ENCODE peak calls at places on chromosomes 7 and 10, in five cellular contexts. V is A673; F is AG09309; C is CD8-positive, alpha-beta memory T cell; P is heart right ventricle. S is an unnamed sample.

GRCh38 chr10:60853672-60854071 is 75.4 kb downstream of the CDK1 start:
- DNase-seq in V (no peak), F (no peak), C (no peak), P (no peak), S (no peak)

GRCh38 chr10:118543714-118544400 is 51.6 kb downstream of the PRLHR start:
- DNase-seq in F (no peak), P (no peak), V (peak), C (peak), S (peak)

GRCh38 chr10:106424076-106424475 is 740.4 kb downstream of the SORCS1 start:
- DNase-seq in C (no peak), P (no peak), F (no peak), V (peak), S (no peak)

GRCh38 chr10:29861811-29862505 is 197.4 kb downstream of the JCAD start:
- DNase-seq in V (no peak), C (no peak), P (no peak), F (peak), S (no peak)

GRCh38 chr7:117157121-117157870 is 165.6 kb downstream of the WNT2 start:
- DNase-seq in V (peak), C (no peak), P (peak), F (peak), S (no peak)

GRCh38 chr7:4634166-4634565 is 47.9 kb upstream of the FOXK1 start:
- DNase-seq in P (no peak), V (no peak), C (no peak), F (no peak), S (no peak)

GRCh38 chr10:32317795-32318194 is 29.2 kb downstream of the EPC1 start:
- DNase-seq in C (no peak), V (peak), P (no peak), F (no peak), S (no peak)

GRCh38 chr10:6588082-6588481 is 8.0 kb upstream of the PRKCQ start:
- DNase-seq in P (no peak), V (no peak), C (no peak), F (no peak), S (no peak)

GRCh38 chr10:111039522-111039921 is 37.3 kb upstream of the ADRA2A start:
- DNase-seq in V (no peak), F (no peak), C (no peak), P (no peak), S (no peak)

GRCh38 chr7:30389793-30390192 is 88.8 kb downstream of the NOD1 start:
- DNase-seq in F (no peak), V (no peak), P (no peak), C (no peak), S (no peak)

GRCh38 chr7:136956671-136957070 is 88.2 kb downstream of the CHRM2 start:
- DNase-seq in V (peak), P (no peak), C (no peak), F (no peak), S (no peak)

GRCh38 chr10:99654791-99655190 is 4.5 kb upstream of the ENTPD7 start:
- DNase-seq in V (no peak), C (no peak), P (no peak), F (no peak), S (no peak)

GRCh38 chr7:91169819-91170218 is 94.4 kb upstream of the FZD1 start:
- DNase-seq in P (no peak), F (no peak), V (no peak), C (no peak), S (no peak)

GRCh38 chr7:128715079-128715478 is 24.1 kb upstream of the CALU start:
- DNase-seq in F (no peak), P (no peak), C (no peak), V (no peak), S (no peak)

DNA sequence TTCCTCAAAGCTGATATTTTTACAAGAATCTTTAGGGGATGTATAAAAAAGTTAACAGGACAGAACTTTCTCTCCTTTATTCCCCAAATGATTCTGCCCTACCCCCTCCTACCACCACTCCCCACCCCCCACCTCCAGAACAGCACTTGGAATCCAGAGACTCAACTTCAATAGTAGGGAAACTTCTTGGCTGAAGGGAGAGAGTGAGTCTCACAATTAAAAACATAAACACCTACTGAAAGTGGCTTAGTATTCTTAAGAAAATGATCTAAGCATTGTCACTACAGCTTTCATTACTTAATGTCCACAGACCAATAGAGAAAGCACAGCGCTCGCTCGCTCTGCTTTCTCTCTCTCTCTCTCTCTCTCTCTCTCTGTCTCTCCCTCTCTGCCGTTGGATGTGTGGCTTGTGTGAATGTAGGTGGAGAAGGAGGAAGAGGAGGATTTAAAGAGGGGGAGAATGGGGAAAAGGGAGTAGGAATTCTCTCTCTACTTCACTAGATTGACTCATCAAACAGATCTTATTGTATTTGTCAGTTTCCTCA is 1.5 kb upstream of the SEMA3A start:
- DNase-seq in V (no peak), C (no peak), P (no peak), F (no peak), S (no peak)
- H3K4me3 ChIP-seq in V (peak), C (no peak), P (peak), F (peak), S (no peak)

DNA sequence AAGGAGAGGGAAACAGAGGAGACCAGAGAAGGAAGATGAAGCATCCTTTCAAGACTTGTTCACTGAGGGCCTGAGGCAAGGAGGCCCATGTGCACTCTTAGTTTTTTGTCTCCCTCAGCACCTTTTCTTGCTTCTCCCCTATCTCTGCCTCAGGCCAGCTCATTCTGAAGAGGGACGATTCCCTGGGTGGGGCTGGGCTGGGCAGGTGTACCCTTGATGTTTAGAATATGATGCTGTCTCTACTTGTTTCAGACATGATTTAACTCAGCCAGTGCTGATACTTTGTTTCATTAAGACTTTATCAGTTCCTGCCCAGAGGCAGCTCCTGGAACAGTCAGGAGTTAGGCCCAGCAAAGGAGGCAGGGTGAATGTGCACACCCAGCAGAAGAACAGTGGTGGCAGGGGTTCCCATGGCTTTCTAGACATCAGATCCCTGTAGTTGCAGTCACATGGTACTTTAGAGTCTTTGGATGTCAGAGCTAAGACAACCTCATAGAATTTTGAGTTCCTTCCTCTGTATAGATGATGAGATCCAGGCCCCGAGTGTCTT is 3.4 kb downstream of the PRXL2A start:
- DNase-seq in C (no peak), V (no peak), F (no peak), P (no peak), S (no peak)
- H3K4me3 ChIP-seq in C (no peak), V (no peak), F (no peak), P (no peak), S (no peak)

GRCh38 chr7:150745868-150746267 is 8.7 kb downstream of the GIMAP5 start:
- DNase-seq in P (no peak), C (no peak), F (no peak), V (no peak), S (no peak)

GRCh38 chr7:150742286-150742968 is 5.2 kb downstream of the GIMAP5 start:
- DNase-seq in V (no peak), P (no peak), C (no peak), F (no peak), S (no peak)

GRCh38 chr7:150744041-150744656 is 6.9 kb downstream of the GIMAP5 start:
- DNase-seq in C (no peak), V (no peak), P (no peak), F (no peak), S (no peak)

GRCh38 chr7:150746931-150747330 is 9.7 kb downstream of the GIMAP5 start:
- DNase-seq in F (no peak), P (no peak), C (no peak), V (no peak), S (no peak)

DNA sequence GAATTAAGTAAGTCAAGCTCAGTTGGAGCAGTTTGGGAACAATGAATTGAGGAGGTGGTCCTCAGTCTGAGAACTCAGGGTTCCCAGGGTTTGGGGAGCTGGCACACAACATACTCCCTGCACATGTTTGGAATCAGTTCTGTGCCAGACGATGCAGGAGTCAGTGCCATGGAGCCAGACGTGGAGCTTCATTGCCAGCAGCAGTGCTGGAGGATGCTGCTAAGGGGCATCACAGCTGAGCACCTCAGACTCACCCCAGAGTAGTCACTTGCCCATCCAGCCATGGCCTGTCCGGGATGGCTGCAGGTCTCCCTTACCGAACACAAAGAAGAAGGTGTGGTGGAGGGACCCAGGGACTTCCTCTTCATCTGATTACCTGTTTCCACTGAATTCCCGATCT is 7.9 kb downstream of the GIMAP5 start:
- DNase-seq in V (no peak), P (no peak), C (no peak), F (no peak), S (no peak)
- H3K4me3 ChIP-seq in V (no peak), P (no peak), C (peak), F (no peak), S (no peak)

DNA sequence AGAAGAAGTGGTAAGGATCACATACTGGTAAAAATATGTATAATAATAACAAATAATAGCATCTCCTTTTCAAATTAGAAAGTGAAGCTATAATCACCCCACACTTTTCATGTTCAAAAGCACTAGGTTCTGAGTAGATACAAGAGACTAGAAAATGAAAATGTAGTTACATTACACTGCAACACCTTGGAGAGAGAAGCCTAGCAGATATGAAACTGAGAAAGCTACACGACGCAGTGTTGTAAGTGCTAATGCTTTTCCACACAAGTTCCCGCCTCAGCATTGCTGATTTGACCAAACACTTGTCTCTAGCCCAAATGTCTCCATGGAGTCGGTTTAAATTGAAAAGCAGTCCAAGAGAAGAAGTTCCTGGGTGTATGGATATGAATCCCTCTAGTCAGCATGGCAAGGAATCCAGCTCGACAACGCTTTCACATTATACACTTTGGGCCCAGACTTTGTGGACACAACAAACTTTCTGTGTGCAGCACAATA is 1.7 kb downstream of the PDE1C start:
- DNase-seq in C (no peak), V (no peak), P (no peak), F (no peak), S (no peak)
- H3K4me3 ChIP-seq in C (no peak), V (no peak), P (peak), F (peak), S (no peak)

GRCh38 chr7:29145553-29146081 is 720 bp downstream of the CPVL start:
- DNase-seq in V (no peak), P (no peak), C (no peak), F (no peak), S (no peak)

GRCh38 chr7:29146888-29147609 is 712 bp upstream of the CPVL start:
- DNase-seq in P (peak), V (peak), F (peak), C (no peak), S (no peak)

GRCh38 chr7:29143698-29144203 is 2.6 kb downstream of the CPVL start:
- DNase-seq in C (no peak), V (no peak), P (no peak), F (no peak), S (no peak)

GRCh38 chr7:29147821-29148220 is 1.5 kb upstream of the CPVL start:
- DNase-seq in P (peak), C (no peak), V (no peak), F (no peak), S (no peak)

GRCh38 chr7:29146082-29146706 is at the start of gene CPVL:
- DNase-seq in F (no peak), C (no peak), V (peak), P (peak), S (peak)
- H3K4me3 ChIP-seq in F (no peak), C (no peak), V (peak), P (peak), S (peak)